ENCODE peak calls at places on chromosomes 7 and 10, in ten cellular contexts. R is A549, M is neural crest cell, W is GM13977, K is type B pancreatic cell, A is GM06990, T is AG09319, G is neural progenitor cell, N is lower lobe of right lung, F is astrocyte of the spinal cord. J is an unnamed sample.

GRCh38 chr10:51564896-51565505 is 134.4 kb downstream of the CSTF2T start:
- DNase-seq in R (no peak), M (no peak), W (no peak), K (no peak), A (no peak), T (no peak), G (peak), N (no peak), F (no peak), J (no peak)

GRCh38 chr10:132575320-132576201 is 38.0 kb downstream of the INPP5A start:
- DNase-seq in R (no peak), M (no peak), W (peak), K (no peak), A (peak), T (peak), G (no peak), N (no peak), F (peak), J (no peak)

GRCh38 chr10:88986549-88987242 is 3.9 kb upstream of the FAS start:
- DNase-seq in R (peak), M (no peak), W (no peak), K (no peak), A (no peak), T (no peak), G (peak), N (no peak), F (peak), J (no peak)

GRCh38 chr7:75982306-75983064 is 11.9 kb downstream of the TMEM120A start:
- DNase-seq in R (no peak), M (no peak), W (no peak), K (no peak), A (no peak), T (no peak), G (no peak), N (no peak), F (no peak), J (no peak)

GRCh38 chr7:117190104-117190503 is 132.8 kb downstream of the WNT2 start:
- DNase-seq in R (no peak), M (no peak), W (no peak), K (no peak), A (no peak), T (no peak), G (no peak), N (no peak), F (no peak), J (no peak)

GRCh38 chr10:98096731-98097130 is 37.7 kb upstream of the R3HCC1L start:
- DNase-seq in R (no peak), M (no peak), W (no peak), K (no peak), A (no peak), T (no peak), G (no peak), N (no peak), F (no peak), J (no peak)

GRCh38 chr10:96587255-96588059 is 645 bp upstream of the TM9SF3 start:
- DNase-seq in R (peak), M (no peak), W (no peak), K (no peak), A (no peak), T (peak), G (no peak), N (no peak), F (peak), J (no peak)

GRCh38 chr7:5360971-5361370 is 62.7 kb downstream of the TNRC18 start:
- DNase-seq in R (no peak), M (no peak), W (no peak), K (no peak), A (no peak), T (no peak), G (no peak), N (no peak), F (no peak), J (no peak)

GRCh38 chr10:88186335-88186734 is 322.9 kb downstream of the PTEN start:
- DNase-seq in R (no peak), M (no peak), W (no peak), K (no peak), A (no peak), T (peak), G (no peak), N (no peak), F (no peak), J (no peak)

GRCh38 chr10:113663142-113663541 is 699 bp downstream of the NRAP start:
- DNase-seq in R (peak), M (no peak), W (no peak), K (no peak), A (no peak), T (no peak), G (no peak), N (no peak), F (no peak), J (no peak)

GRCh38 chr7:137930616-137931015 is 71.3 kb downstream of the CREB3L2 start:
- DNase-seq in R (no peak), M (no peak), W (no peak), K (no peak), A (no peak), T (no peak), G (no peak), N (no peak), F (peak), J (no peak)

GRCh38 chr7:148849393-148850098 is 34.5 kb downstream of the EZH2 start:
- DNase-seq in R (no peak), M (no peak), W (no peak), K (no peak), A (no peak), T (no peak), G (peak), N (no peak), F (no peak), J (no peak)

GRCh38 chr7:128005117-128005516 is 26.1 kb downstream of the LRRC4 start:
- DNase-seq in R (no peak), M (no peak), W (no peak), K (no peak), A (no peak), T (no peak), G (no peak), N (no peak), F (no peak), J (no peak)

GRCh38 chr10:43971981-43972380 is 323.3 kb upstream of the ZNF32 start:
- DNase-seq in R (no peak), M (no peak), W (no peak), K (no peak), A (no peak), T (no peak), G (no peak), N (no peak), F (no peak), J (no peak)

GRCh38 chr7:82110146-82110823 is 333.3 kb downstream of the CACNA2D1 start:
- DNase-seq in R (no peak), M (no peak), W (no peak), K (no peak), A (no peak), T (no peak), G (peak), N (no peak), F (no peak), J (no peak)

GRCh38 chr7:98922392-98923107 is 44.2 kb downstream of the TRRAP start:
- DNase-seq in R (no peak), M (no peak), W (no peak), K (no peak), A (no peak), T (peak), G (no peak), N (peak), F (peak), J (no peak)

GRCh38 chr7:42645906-42646305 is 266.0 kb downstream of the C7orf25 start:
- DNase-seq in R (no peak), M (no peak), W (no peak), K (no peak), A (no peak), T (no peak), G (no peak), N (no peak), F (no peak), J (no peak)

GRCh38 chr7:42650701-42651100 is 261.2 kb downstream of the C7orf25 start:
- DNase-seq in R (no peak), M (no peak), W (no peak), K (no peak), A (no peak), T (no peak), G (no peak), N (no peak), F (no peak), J (no peak)

DNA sequence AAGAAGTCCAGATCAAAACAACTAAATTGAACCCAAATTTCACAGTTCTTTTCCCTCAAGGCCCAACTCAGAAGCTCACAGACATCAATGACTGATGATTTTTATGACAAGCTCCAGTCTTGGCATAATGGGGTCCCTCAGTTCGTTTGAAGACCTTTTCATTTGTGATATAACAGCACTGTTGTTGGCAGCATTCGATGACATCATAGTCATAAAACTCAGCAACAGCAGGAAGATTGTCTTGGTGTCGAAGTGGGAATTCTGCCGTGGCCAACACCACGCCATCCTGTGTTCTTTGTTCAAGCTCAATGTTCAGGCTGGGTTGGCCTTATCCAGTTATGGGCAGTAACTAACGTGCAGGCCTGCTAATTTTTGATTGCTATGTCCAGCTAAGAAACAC is 261.7 kb downstream of the C7orf25 start:
- DNase-seq in R (no peak), M (no peak), W (no peak), K (no peak), A (no peak), T (no peak), G (no peak), N (no peak), F (no peak), J (no peak)
- TF ChIP-seq CTCF in R (no peak), M (no peak), W (no peak), K (no peak), A (no peak), T (no peak), G (no peak), N (no peak), F (no peak), J (no peak)

GRCh38 chr7:107472116-107472515 is 2.3 kb downstream of the GPR22 start:
- DNase-seq in R (no peak), M (no peak), W (no peak), K (no peak), A (no peak), T (no peak), G (no peak), N (no peak), F (no peak), J (no peak)

GRCh38 chr7:107473975-107474598 is 4.2 kb downstream of the GPR22 start:
- DNase-seq in R (no peak), M (no peak), W (no peak), K (no peak), A (no peak), T (no peak), G (no peak), N (no peak), F (no peak), J (no peak)

GRCh38 chr7:107468824-107469223 is 1.0 kb upstream of the GPR22 start:
- DNase-seq in R (no peak), M (no peak), W (no peak), K (no peak), A (no peak), T (no peak), G (no peak), N (no peak), F (no peak), J (no peak)

GRCh38 chr7:107469836-107470416 is at the start of gene GPR22:
- DNase-seq in R (no peak), M (no peak), W (no peak), K (no peak), A (no peak), T (no peak), G (no peak), N (no peak), F (no peak), J (no peak)

GRCh38 chr7:107471292-107472070 is 1.6 kb downstream of the GPR22 start:
- DNase-seq in R (no peak), M (no peak), W (no peak), K (no peak), A (no peak), T (no peak), G (no peak), N (no peak), F (no peak), J (no peak)
- TF ChIP-seq CTCF in R (no peak), M (no peak), W (no peak), K (no peak), A (no peak), T (no peak), G (no peak), N (no peak), F (no peak), J (no peak)

GRCh38 chr7:106372595-106373318 is 88.0 kb upstream of the NAMPT start:
- DNase-seq in R (no peak), M (no peak), W (no peak), K (no peak), A (no peak), T (no peak), G (no peak), N (no peak), F (no peak), J (no peak)

GRCh38 chr7:106369816-106370215 is 85.0 kb upstream of the NAMPT start:
- DNase-seq in R (no peak), M (no peak), W (no peak), K (no peak), A (no peak), T (no peak), G (no peak), N (no peak), F (peak), J (no peak)

GRCh38 chr7:106370542-106370941 is 85.8 kb upstream of the NAMPT start:
- DNase-seq in R (no peak), M (no peak), W (no peak), K (no peak), A (no peak), T (no peak), G (no peak), N (no peak), F (no peak), J (no peak)

GRCh38 chr7:106372121-106372520 is 87.3 kb upstream of the NAMPT start:
- DNase-seq in R (no peak), M (no peak), W (no peak), K (no peak), A (no peak), T (no peak), G (no peak), N (no peak), F (no peak), J (no peak)

GRCh38 chr7:106371629-106372028 is 86.8 kb upstream of the NAMPT start:
- DNase-seq in R (no peak), M (no peak), W (no peak), K (no peak), A (no peak), T (no peak), G (no peak), N (peak), F (no peak), J (no peak)
- TF ChIP-seq CTCF in R (no peak), M (no peak), W (no peak), K (no peak), A (no peak), T (no peak), G (no peak), N (no peak), F (no peak), J (no peak)

DNA sequence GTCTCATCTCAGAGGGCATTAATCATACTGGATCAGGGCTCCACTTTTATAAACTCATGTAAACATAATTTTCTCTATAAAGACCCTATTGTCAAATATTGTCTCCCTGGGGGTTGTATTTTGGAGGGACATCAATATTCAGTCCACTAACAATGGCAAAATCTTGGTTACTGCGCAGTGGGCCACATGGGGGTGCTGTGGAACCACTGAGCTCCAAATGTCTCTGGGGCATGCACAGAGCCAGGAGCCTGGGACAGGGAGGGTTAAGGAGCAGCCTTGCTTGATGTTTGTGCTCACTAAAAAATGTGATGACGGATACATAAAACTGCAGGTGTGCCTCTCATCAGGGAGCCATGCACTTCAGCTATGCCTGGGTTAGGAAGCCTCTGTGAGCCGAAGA is 62.1 kb upstream of the PRSS58 start:
- DNase-seq in R (no peak), M (no peak), W (no peak), K (no peak), A (no peak), T (no peak), G (no peak), N (no peak), F (no peak), J (peak)
- TF ChIP-seq CTCF in R (peak), M (peak), W (peak), K (peak), A (peak), T (no peak), G (peak), N (no peak), F (peak), J (peak)

GRCh38 chr7:24475573-24475972 is 97.7 kb upstream of the PALS2 start:
- DNase-seq in R (no peak), M (no peak), W (no peak), K (no peak), A (no peak), T (no peak), G (no peak), N (no peak), F (no peak), J (no peak)
- TF ChIP-seq CTCF in R (no peak), M (no peak), W (no peak), K (no peak), A (no peak), T (no peak), G (no peak), N (no peak), F (no peak), J (no peak)

DNA sequence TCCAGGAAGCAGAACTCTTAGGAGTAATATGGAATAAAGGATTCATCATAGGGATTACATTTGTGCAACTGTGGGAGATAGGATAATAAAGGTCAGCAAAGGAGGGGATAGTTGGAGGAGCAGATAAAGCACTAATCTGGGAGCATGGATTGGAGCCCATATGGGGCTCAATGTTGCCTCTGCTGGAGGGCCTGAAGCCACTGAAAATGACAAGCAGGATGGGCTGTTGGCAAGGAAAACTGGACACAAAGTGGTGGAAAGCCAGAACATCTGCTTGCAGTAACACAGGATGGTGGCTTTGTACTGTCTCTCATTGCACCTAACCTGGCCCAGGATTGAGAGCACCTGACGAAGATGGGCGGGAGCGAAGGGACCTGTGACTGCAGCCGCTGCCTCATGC is 15.0 kb upstream of the COMMD3 start:
- DNase-seq in R (no peak), M (no peak), W (no peak), K (no peak), A (no peak), T (no peak), G (peak), N (no peak), F (no peak), J (no peak)
- TF ChIP-seq CTCF in R (no peak), M (no peak), W (no peak), K (no peak), A (peak), T (no peak), G (peak), N (no peak), F (no peak), J (no peak)

DNA sequence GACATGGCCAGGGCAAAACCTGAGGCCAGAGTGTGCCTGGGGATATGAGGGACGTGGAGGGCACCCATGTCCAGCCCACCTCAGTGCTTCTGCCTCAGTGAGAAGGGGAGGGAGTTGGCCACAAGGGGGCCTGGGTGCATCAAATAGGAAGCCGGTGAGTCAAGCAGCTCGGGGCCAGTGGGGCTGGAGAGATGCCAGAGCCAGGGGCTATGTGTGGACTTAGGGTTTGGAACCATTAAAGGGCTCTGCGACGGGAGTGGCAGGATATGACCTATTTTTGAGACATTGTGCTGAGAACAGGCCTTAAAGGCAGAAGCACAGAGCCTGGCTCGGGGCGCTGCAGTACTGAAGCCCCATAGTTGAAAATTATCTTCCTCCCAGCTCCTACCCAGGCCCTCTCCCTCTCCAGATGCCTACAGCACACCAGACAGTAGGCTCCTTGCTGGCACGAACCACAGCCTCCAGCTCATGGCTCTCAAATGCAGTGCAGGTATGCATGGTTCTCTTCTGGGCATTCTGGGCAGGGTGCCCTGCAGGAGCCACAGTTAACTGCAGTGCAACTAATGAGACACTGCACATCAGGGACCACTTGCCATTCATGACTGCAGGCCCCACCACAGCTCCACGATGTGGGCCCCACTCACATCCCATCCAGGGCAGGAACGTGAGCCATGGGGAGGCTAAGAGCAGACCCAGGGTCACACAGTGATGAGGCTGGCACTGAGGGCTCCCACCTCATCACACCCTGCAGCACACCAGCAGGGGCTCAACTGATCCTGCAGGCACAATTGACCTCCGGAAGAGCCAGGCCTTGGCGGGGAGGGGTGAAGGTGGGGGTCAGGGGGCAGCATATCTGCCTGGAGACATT is 7.2 kb upstream of the PGAM2 start:
- DNase-seq in R (peak), M (peak), W (peak), K (no peak), A (no peak), T (peak), G (peak), N (peak), F (peak), J (peak)
- TF ChIP-seq CTCF in R (peak), M (peak), W (peak), K (peak), A (peak), T (peak), G (peak), N (peak), F (peak), J (peak)

DNA sequence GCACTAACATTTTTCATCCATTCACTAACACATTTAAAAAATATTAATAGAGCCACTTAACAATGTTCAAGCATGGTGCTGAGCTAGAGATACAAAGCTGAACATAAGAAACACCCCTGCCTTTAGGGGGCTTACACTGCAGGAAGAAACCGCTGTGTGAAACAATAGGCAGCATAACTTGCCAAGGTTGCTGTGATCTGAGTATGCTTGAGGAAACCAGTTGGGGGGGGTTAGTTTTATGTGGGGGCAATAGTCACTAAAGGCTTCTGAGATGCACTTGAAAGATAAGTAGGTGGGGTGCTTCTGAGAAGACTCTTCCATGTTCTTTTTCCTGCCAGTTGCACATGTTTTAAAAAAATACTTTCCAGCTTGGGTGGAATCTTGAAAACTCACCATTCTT is 2.8 kb downstream of the RBM17 start:
- DNase-seq in R (no peak), M (no peak), W (no peak), K (no peak), A (no peak), T (no peak), G (peak), N (no peak), F (no peak), J (no peak)
- TF ChIP-seq CTCF in R (no peak), M (no peak), W (no peak), K (no peak), A (no peak), T (no peak), G (no peak), N (no peak), F (peak), J (no peak)

GRCh38 chr7:54825368-54825767 is 66.4 kb upstream of the SEC61G start:
- DNase-seq in R (no peak), M (no peak), W (no peak), K (no peak), A (no peak), T (no peak), G (no peak), N (no peak), F (no peak), J (no peak)
- TF ChIP-seq CTCF in R (no peak), M (no peak), W (no peak), K (no peak), A (no peak), T (no peak), G (no peak), N (no peak), F (no peak), J (no peak)

J was measured in endothelial cell.